ENCODE peak calls at places on chromosomes 13 and 19, in four cellular contexts. Y, V, I and Q are unnamed samples.

GRCh38 chr13:20833900-20834679 is 60.3 kb upstream of the EEF1AKMT1 start:
- DNase-seq in Y (no peak), I (no peak), V (no peak), Q (no peak)

GRCh38 chr13:110109910-110110309 is 197.0 kb downstream of the COL4A1 start:
- DNase-seq in I (peak), V (no peak), Y (no peak), Q (no peak)

GRCh38 chr13:73981595-73981994 is 152.6 kb downstream of the KLF12 start:
- DNase-seq in V (no peak), Y (no peak), I (no peak), Q (no peak)

GRCh38 chr19:16340654-16341053 is 16.0 kb downstream of the KLF2 start:
- DNase-seq in Y (no peak), V (no peak), I (no peak), Q (no peak)

GRCh38 chr19:42662714-42663113 is 68.0 kb upstream of the CEACAM8 start:
- DNase-seq in Y (no peak), V (no peak), I (no peak), Q (no peak)

GRCh38 chr19:16244091-16244490 is 46.4 kb downstream of the AP1M1 start:
- DNase-seq in Y (no peak), I (peak), V (no peak), Q (no peak)

GRCh38 chr13:40402931-40403412 is 263.5 kb downstream of the FOXO1 start:
- DNase-seq in I (no peak), Y (no peak), V (no peak), Q (no peak)

GRCh38 chr19:3175761-3176714 is 2.5 kb upstream of the S1PR4 start:
- DNase-seq in V (no peak), Y (no peak), I (peak), Q (peak)

GRCh38 chr19:41774515-41774980 is 19.2 kb downstream of the CEACAM6 start:
- DNase-seq in V (no peak), Y (no peak), I (no peak), Q (peak)

GRCh38 chr13:23889598-23890224 is 511 bp upstream of the MIPEP start:
- DNase-seq in V (no peak), Y (no peak), I (no peak), Q (no peak)

GRCh38 chr13:67619346-67619745 is 389.2 kb upstream of the PCDH9 start:
- DNase-seq in V (no peak), Y (no peak), I (no peak), Q (no peak)

GRCh38 chr13:112849500-112849899 is 119.5 kb upstream of the MCF2L start:
- DNase-seq in Y (no peak), I (no peak), V (no peak), Q (peak)

GRCh38 chr13:96968027-96968426 is 26.2 kb downstream of the OXGR1 start:
- DNase-seq in V (no peak), I (no peak), Y (no peak), Q (no peak)

GRCh38 chr13:111210945-111211469 is 95.9 kb downstream of the ARHGEF7 start:
- DNase-seq in I (no peak), Y (no peak), V (no peak), Q (no peak)

GRCh38 chr13:113832631-113833030 is 31.2 kb downstream of the GAS6 start:
- DNase-seq in V (no peak), Y (no peak), I (no peak), Q (no peak)

GRCh38 chr13:40024962-40025714 is 369.7 kb downstream of the COG6 start:
- DNase-seq in I (no peak), Y (no peak), V (no peak), Q (no peak)

GRCh38 chr13:26910754-26911465 is 150.3 kb upstream of the GPR12 start:
- DNase-seq in V (no peak), Y (no peak), I (no peak), Q (no peak)

GRCh38 chr19:11797491-11797890 is 832 bp upstream of the ZNF491 start:
- DNase-seq in V (peak), I (peak), Y (peak), Q (peak)

GRCh38 chr13:49627831-49628652 is at the start of gene ARL11:
- DNase-seq in V (no peak), I (no peak), Y (peak), Q (peak)

GRCh38 chr19:35395762-35396199 is 24.9 kb downstream of the GPR42 start:
- DNase-seq in I (no peak), V (no peak), Y (no peak), Q (peak)

GRCh38 chr19:14769201-14769600 is 9.2 kb downstream of the ADGRE2 start:
- DNase-seq in Y (no peak), V (no peak), I (no peak), Q (no peak)

GRCh38 chr13:45847554-45848224 is 3.9 kb downstream of the SIAH3 start:
- DNase-seq in V (no peak), I (no peak), Y (no peak), Q (peak)

GRCh38 chr13:112651306-112651705 is 38.5 kb upstream of the ATP11A start:
- DNase-seq in V (no peak), Y (no peak), I (no peak), Q (no peak)

GRCh38 chr19:1745589-1746031 is 7.7 kb upstream of the ONECUT3 start:
- DNase-seq in I (no peak), Y (no peak), V (no peak), Q (no peak)

GRCh38 chr19:7871530-7872305 is 2.5 kb downstream of the PRR36 start:
- DNase-seq in V (peak), Y (peak), I (peak), Q (peak)

GRCh38 chr19:7870571-7871279 is 3.5 kb downstream of the PRR36 start:
- DNase-seq in V (peak), Y (no peak), I (no peak), Q (peak)

GRCh38 chr19:36086326-36086725 is 24.6 kb upstream of the OVOL3 start:
- DNase-seq in Y (no peak), I (no peak), V (no peak), Q (no peak)

GRCh38 chr19:48363500-48363809 is 285 bp downstream of the TMEM143 start:
- DNase-seq in V (no peak), Y (no peak), I (no peak), Q (peak)